ENCODE peak calls at places on chromosomes 4 and X, in seven cellular contexts. W is cerebellar cortex, N is NCI-H82, Q is hypothalamus, P is tibial nerve, J is NCI-H345, S is PC-9. C is an unnamed sample.

GRCh38 chrX:137569470-137569891 is 3.6 kb downstream of the ZIC3 start:
- DNase-seq in W (no peak), N (no peak), Q (no peak), P (no peak), J (no peak), S (no peak), C (no peak)

GRCh38 chr4:65656008-65656407 is 14.3 kb downstream of the EPHA5 start:
- DNase-seq in W (no peak), N (no peak), Q (no peak), P (no peak), J (no peak), S (no peak), C (no peak)

GRCh38 chrX:71671043-71671829 is 3.9 kb downstream of the LOC101059915 start:
- DNase-seq in W (no peak), N (no peak), Q (no peak), P (no peak), J (no peak), S (no peak), C (no peak)

GRCh38 chrX:155888139-155888538 is 7.0 kb downstream of the VAMP7 start:
- DNase-seq in W (no peak), N (no peak), Q (no peak), P (no peak), J (no peak), S (peak), C (peak)

GRCh38 chrX:964831-965416 is 247.5 kb downstream of the CRLF2 start:
- DNase-seq in W (no peak), N (no peak), Q (no peak), P (no peak), J (no peak), S (no peak), C (peak)

GRCh38 chrX:69109706-69110635 is 55.3 kb downstream of the PJA1 start:
- DNase-seq in W (no peak), N (no peak), Q (no peak), P (peak), J (no peak), S (peak), C (peak)

GRCh38 chr4:2672082-2672481 is 84.1 kb downstream of the TNIP2 start:
- DNase-seq in W (no peak), N (no peak), Q (no peak), P (no peak), J (no peak), S (no peak), C (no peak)

GRCh38 chrX:104173841-104174240 is 7.6 kb downstream of the FAM199X start:
- DNase-seq in W (no peak), N (no peak), Q (no peak), P (no peak), J (no peak), S (no peak), C (no peak)

GRCh38 chr4:100738388-100739165 is 220.8 kb upstream of the EMCN start:
- DNase-seq in W (peak), N (peak), Q (no peak), P (no peak), J (no peak), S (peak), C (peak)

GRCh38 chr4:37949636-37950426 is 10.4 kb upstream of the PTTG2 start:
- DNase-seq in W (no peak), N (no peak), Q (no peak), P (no peak), J (no peak), S (no peak), C (no peak)

GRCh38 chr4:125681240-125681639 is 366.5 kb downstream of the FAT4 start:
- DNase-seq in W (no peak), N (no peak), Q (no peak), P (no peak), J (no peak), S (no peak), C (no peak)

GRCh38 chrX:78456909-78457308 is 129.5 kb upstream of the CYSLTR1 start:
- DNase-seq in W (no peak), N (no peak), Q (no peak), P (no peak), J (no peak), S (no peak), C (no peak)

GRCh38 chr4:74473155-74473811 is 28.3 kb downstream of the AREG start:
- DNase-seq in W (no peak), N (no peak), Q (no peak), P (no peak), J (no peak), S (peak), C (peak)